ENCODE peak calls at places on chromosomes 16 and 17, in seven cellular contexts. One of them, this sample, is unnamed.

GRCh38 chr16:72927199-72928088 is 120.5 kb downstream of the ZFHX3 start:
- DNase-seq in foreskin fibroblast: peak
- DNase-seq in right atrium auricular region: no peak
- DNase-seq in dorsolateral prefrontal cortex: no peak
- DNase-seq in A549: peak
- DNase-seq in GM12878: no peak
- DNase-seq in AG04450: peak
- DNase-seq in this sample: no peak

GRCh38 chr16:58931436-58931835 is 197.3 kb upstream of the GOT2 start:
- DNase-seq in foreskin fibroblast: no peak
- DNase-seq in right atrium auricular region: no peak
- DNase-seq in dorsolateral prefrontal cortex: no peak
- DNase-seq in A549: no peak
- DNase-seq in GM12878: no peak
- DNase-seq in AG04450: no peak
- DNase-seq in this sample: no peak

GRCh38 chr16:56041556-56042140 is 149.6 kb upstream of the GNAO1 start:
- DNase-seq in foreskin fibroblast: no peak
- DNase-seq in right atrium auricular region: no peak
- DNase-seq in dorsolateral prefrontal cortex: no peak
- DNase-seq in A549: peak
- DNase-seq in GM12878: no peak
- DNase-seq in AG04450: no peak
- DNase-seq in this sample: no peak

GRCh38 chr17:57090560-57091185 is 5.6 kb downstream of the AKAP1 start:
- DNase-seq in foreskin fibroblast: peak
- DNase-seq in right atrium auricular region: no peak
- DNase-seq in dorsolateral prefrontal cortex: no peak
- DNase-seq in A549: no peak
- DNase-seq in GM12878: no peak
- DNase-seq in AG04450: no peak
- DNase-seq in this sample: no peak

GRCh38 chr17:38713456-38713855 is 8.4 kb downstream of the MLLT6 start:
- DNase-seq in foreskin fibroblast: no peak
- DNase-seq in right atrium auricular region: no peak
- DNase-seq in dorsolateral prefrontal cortex: no peak
- DNase-seq in A549: no peak
- DNase-seq in GM12878: no peak
- DNase-seq in AG04450: no peak
- DNase-seq in this sample: no peak

GRCh38 chr16:68681038-68681437 is 35.9 kb downstream of the CDH3 start:
- DNase-seq in foreskin fibroblast: no peak
- DNase-seq in right atrium auricular region: no peak
- DNase-seq in dorsolateral prefrontal cortex: no peak
- DNase-seq in A549: no peak
- DNase-seq in GM12878: no peak
- DNase-seq in AG04450: no peak
- DNase-seq in this sample: no peak

GRCh38 chr16:27951752-27952151 is 111.8 kb downstream of the GSG1L start:
- DNase-seq in foreskin fibroblast: no peak
- DNase-seq in right atrium auricular region: no peak
- DNase-seq in dorsolateral prefrontal cortex: no peak
- DNase-seq in A549: no peak
- DNase-seq in GM12878: no peak
- DNase-seq in AG04450: no peak
- DNase-seq in this sample: no peak

GRCh38 chr17:4919511-4920047 is 12.5 kb upstream of the GP1BA start:
- DNase-seq in foreskin fibroblast: no peak
- DNase-seq in right atrium auricular region: no peak
- DNase-seq in dorsolateral prefrontal cortex: no peak
- DNase-seq in A549: no peak
- DNase-seq in GM12878: no peak
- DNase-seq in AG04450: no peak
- DNase-seq in this sample: no peak

GRCh38 chr16:68319185-68319908 is 8.5 kb downstream of the PRMT7 start:
- DNase-seq in foreskin fibroblast: no peak
- DNase-seq in right atrium auricular region: no peak
- DNase-seq in dorsolateral prefrontal cortex: no peak
- DNase-seq in A549: no peak
- DNase-seq in GM12878: no peak
- DNase-seq in AG04450: no peak
- DNase-seq in this sample: no peak

GRCh38 chr17:8995711-8996110 is 25.6 kb upstream of the NTN1 start:
- DNase-seq in foreskin fibroblast: no peak
- DNase-seq in right atrium auricular region: peak
- DNase-seq in dorsolateral prefrontal cortex: no peak
- DNase-seq in A549: no peak
- DNase-seq in GM12878: no peak
- DNase-seq in AG04450: no peak
- DNase-seq in this sample: no peak

GRCh38 chr17:8986295-8986694 is 20.8 kb upstream of the PIK3R5 start:
- DNase-seq in foreskin fibroblast: no peak
- DNase-seq in right atrium auricular region: no peak
- DNase-seq in dorsolateral prefrontal cortex: no peak
- DNase-seq in A549: no peak
- DNase-seq in GM12878: no peak
- DNase-seq in AG04450: no peak
- DNase-seq in this sample: no peak

GRCh38 chr17:8994319-8994718 is 27.0 kb upstream of the NTN1 start:
- DNase-seq in foreskin fibroblast: peak
- DNase-seq in right atrium auricular region: no peak
- DNase-seq in dorsolateral prefrontal cortex: peak
- DNase-seq in A549: no peak
- DNase-seq in GM12878: peak
- DNase-seq in AG04450: peak
- DNase-seq in this sample: no peak

GRCh38 chr17:8988263-8988662 is 22.8 kb upstream of the PIK3R5 start:
- DNase-seq in foreskin fibroblast: no peak
- DNase-seq in right atrium auricular region: no peak
- DNase-seq in dorsolateral prefrontal cortex: no peak
- DNase-seq in A549: no peak
- DNase-seq in GM12878: no peak
- DNase-seq in AG04450: no peak
- DNase-seq in this sample: no peak

DNA sequence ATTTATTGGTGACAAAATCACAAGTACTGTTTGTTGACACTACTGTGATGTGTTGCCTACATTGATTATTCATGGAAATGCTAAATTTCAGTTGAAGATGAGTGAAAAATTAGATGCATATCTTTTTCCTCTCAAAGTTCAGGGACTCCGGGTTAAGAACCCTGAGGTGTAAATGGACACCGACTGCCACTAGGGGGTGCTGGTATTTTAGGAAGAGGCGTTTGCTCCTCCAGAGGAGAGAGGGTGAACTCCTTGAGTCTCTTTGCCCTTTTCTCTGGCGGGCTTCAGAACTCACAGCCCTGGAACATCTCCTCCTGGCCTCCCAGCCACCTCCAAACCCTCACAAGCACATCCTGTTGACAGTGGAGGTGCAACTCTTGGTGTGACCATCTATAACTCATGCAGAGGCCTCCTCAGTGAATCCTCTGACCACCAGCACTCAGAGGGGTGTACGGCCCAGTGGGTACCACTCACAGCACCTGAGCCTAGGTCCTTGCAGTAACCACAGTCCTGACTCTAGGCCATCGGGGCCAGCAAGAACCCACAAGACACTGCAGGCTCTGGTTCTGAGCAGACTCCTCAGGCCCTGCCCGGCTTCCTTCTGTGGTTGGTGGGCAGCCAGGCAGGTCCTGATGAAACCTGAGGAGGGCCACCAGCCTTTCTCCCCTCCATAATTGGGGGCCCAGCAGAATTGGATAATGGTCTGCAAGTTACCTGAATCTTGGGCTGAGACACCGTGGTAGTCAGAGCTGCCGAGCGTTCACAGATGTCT is 26.2 kb upstream of the PIK3R5 start:
- DNase-seq in foreskin fibroblast: peak
- DNase-seq in right atrium auricular region: peak
- DNase-seq in dorsolateral prefrontal cortex: peak
- DNase-seq in A549: peak
- DNase-seq in GM12878: no peak
- DNase-seq in AG04450: peak
- DNase-seq in this sample: no peak
- TF ChIP-seq CTCF in foreskin fibroblast: peak
- TF ChIP-seq CTCF in right atrium auricular region: peak
- TF ChIP-seq CTCF in dorsolateral prefrontal cortex: peak
- TF ChIP-seq CTCF in A549: peak
- TF ChIP-seq CTCF in GM12878: peak
- TF ChIP-seq CTCF in AG04450: peak
- TF ChIP-seq CTCF in this sample: peak

GRCh38 chr16:75424096-75424762 is 9.1 kb downstream of the CFDP1 start:
- DNase-seq in foreskin fibroblast: no peak
- DNase-seq in right atrium auricular region: no peak
- DNase-seq in dorsolateral prefrontal cortex: no peak
- DNase-seq in A549: no peak
- DNase-seq in GM12878: no peak
- DNase-seq in AG04450: no peak
- DNase-seq in this sample: no peak

GRCh38 chr16:75432828-75433731 is at the start of gene CFDP1:
- DNase-seq in foreskin fibroblast: peak
- DNase-seq in right atrium auricular region: peak
- DNase-seq in dorsolateral prefrontal cortex: peak
- DNase-seq in A549: peak
- DNase-seq in GM12878: peak
- DNase-seq in AG04450: peak
- DNase-seq in this sample: peak

GRCh38 chr16:75433732-75434413 is 570 bp upstream of the CFDP1 start:
- DNase-seq in foreskin fibroblast: peak
- DNase-seq in right atrium auricular region: peak
- DNase-seq in dorsolateral prefrontal cortex: peak
- DNase-seq in A549: peak
- DNase-seq in GM12878: no peak
- DNase-seq in AG04450: peak
- DNase-seq in this sample: peak

DNA sequence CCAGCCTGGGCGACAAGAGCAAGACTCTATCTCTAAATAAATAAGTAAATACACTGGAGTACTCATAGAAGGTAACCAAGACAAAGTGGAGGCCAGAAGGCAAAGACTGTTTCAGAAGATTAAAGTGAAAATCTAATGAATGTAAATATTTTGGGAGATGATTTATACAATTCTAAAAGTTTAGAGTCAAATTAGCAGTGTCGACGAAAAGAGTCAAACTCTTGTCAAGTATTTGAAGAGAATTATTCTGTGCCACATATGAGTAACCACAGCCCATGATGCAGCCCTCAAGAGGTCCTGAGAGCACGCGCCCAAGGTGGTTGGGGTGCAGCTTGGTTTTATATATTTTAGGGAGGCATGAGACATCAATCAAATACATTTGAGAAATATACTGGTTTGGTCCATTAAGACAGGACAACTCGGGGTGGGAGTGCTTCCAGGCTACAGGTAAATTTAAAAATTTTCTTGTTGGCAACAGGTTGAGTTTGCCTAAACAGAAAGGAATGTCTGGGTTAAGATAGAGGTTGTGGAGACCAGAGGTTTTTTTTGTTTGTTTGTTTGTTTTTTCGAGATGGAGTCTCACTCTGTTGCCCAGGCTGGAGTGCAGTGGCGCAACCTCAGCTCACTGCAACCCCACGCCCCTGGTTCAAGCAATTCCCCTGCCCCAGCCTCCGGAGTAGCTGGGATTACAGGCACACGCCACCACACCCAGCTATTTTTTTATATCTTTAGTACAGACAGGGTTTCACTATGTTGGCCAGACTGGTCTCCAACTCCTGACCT is 3.5 kb downstream of the CFDP1 start:
- DNase-seq in foreskin fibroblast: no peak
- DNase-seq in right atrium auricular region: no peak
- DNase-seq in dorsolateral prefrontal cortex: no peak
- DNase-seq in A549: no peak
- DNase-seq in GM12878: no peak
- DNase-seq in AG04450: no peak
- DNase-seq in this sample: no peak
- H3K4me3 ChIP-seq in foreskin fibroblast: no peak
- H3K4me3 ChIP-seq in right atrium auricular region: no peak
- H3K4me3 ChIP-seq in dorsolateral prefrontal cortex: no peak
- H3K4me3 ChIP-seq in A549: no peak
- H3K4me3 ChIP-seq in GM12878: no peak
- H3K4me3 ChIP-seq in AG04450: no peak
- H3K4me3 ChIP-seq in this sample: no peak

GRCh38 chr16:85395913-85396878 is 216.9 kb upstream of the GSE1 start:
- DNase-seq in foreskin fibroblast: peak
- DNase-seq in right atrium auricular region: no peak
- DNase-seq in dorsolateral prefrontal cortex: peak
- DNase-seq in A549: no peak
- DNase-seq in GM12878: no peak
- DNase-seq in AG04450: no peak
- DNase-seq in this sample: peak

GRCh38 chr16:85393674-85394510 is 219.2 kb upstream of the GSE1 start:
- DNase-seq in foreskin fibroblast: no peak
- DNase-seq in right atrium auricular region: no peak
- DNase-seq in dorsolateral prefrontal cortex: peak
- DNase-seq in A549: peak
- DNase-seq in GM12878: no peak
- DNase-seq in AG04450: no peak
- DNase-seq in this sample: no peak

GRCh38 chr16:85395207-85395912 is 217.8 kb upstream of the GSE1 start:
- DNase-seq in foreskin fibroblast: peak
- DNase-seq in right atrium auricular region: peak
- DNase-seq in dorsolateral prefrontal cortex: peak
- DNase-seq in A549: peak
- DNase-seq in GM12878: peak
- DNase-seq in AG04450: peak
- DNase-seq in this sample: peak

GRCh38 chr16:85392756-85393673 is 220.1 kb upstream of the GSE1 start:
- DNase-seq in foreskin fibroblast: no peak
- DNase-seq in right atrium auricular region: no peak
- DNase-seq in dorsolateral prefrontal cortex: peak
- DNase-seq in A549: no peak
- DNase-seq in GM12878: no peak
- DNase-seq in AG04450: no peak
- DNase-seq in this sample: no peak

DNA sequence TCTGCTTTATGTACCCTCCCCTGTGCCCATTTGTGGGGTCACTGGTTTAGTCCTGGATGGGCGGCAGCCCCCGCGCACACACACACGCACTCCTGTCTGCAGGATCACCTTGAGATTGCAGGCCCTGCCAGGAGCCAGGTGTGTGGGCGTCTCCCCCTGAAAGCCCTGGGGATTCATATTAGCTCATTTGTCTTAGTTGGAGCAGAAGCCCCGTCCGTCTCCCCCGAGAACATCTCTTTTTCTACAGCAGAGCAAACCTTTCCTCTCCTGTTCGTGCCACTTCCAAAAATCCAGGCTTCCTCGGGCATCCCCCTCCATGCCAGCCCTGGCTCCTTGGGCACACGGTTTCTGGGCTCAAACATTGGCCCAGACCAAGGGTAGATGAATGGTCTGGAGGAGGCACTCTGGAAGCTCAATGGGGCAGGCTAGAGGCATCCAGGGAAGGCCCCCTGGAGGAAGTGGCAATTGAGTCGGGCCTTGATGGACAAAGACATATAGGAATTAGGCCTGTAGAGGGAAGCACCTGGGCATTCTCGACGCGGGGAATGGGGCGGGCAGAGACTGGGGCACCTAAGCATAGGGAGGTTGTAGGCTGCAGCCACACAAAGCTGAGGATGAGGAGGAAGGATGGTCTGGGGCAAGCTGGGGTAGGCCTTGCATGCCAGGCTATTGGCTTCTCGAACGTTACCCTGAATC is 218.5 kb upstream of the GSE1 start:
- DNase-seq in foreskin fibroblast: no peak
- DNase-seq in right atrium auricular region: no peak
- DNase-seq in dorsolateral prefrontal cortex: peak
- DNase-seq in A549: no peak
- DNase-seq in GM12878: no peak
- DNase-seq in AG04450: no peak
- DNase-seq in this sample: no peak
- TF ChIP-seq CTCF in foreskin fibroblast: no peak
- TF ChIP-seq CTCF in right atrium auricular region: no peak
- TF ChIP-seq CTCF in dorsolateral prefrontal cortex: no peak
- TF ChIP-seq CTCF in A549: no peak
- TF ChIP-seq CTCF in GM12878: no peak
- TF ChIP-seq CTCF in AG04450: no peak
- TF ChIP-seq CTCF in this sample: no peak

GRCh38 chr17:74738051-74738996 is 1.3 kb downstream of the RAB37 start:
- DNase-seq in foreskin fibroblast: no peak
- DNase-seq in right atrium auricular region: no peak
- DNase-seq in dorsolateral prefrontal cortex: no peak
- DNase-seq in A549: no peak
- DNase-seq in GM12878: peak
- DNase-seq in AG04450: no peak
- DNase-seq in this sample: no peak
- H3K4me3 ChIP-seq in foreskin fibroblast: no peak
- H3K4me3 ChIP-seq in right atrium auricular region: no peak
- H3K4me3 ChIP-seq in dorsolateral prefrontal cortex: no peak
- H3K4me3 ChIP-seq in A549: peak
- H3K4me3 ChIP-seq in GM12878: peak
- H3K4me3 ChIP-seq in AG04450: no peak
- H3K4me3 ChIP-seq in this sample: no peak

This sample was measured in HFF-Myc.